ENCODE peak calls at places on chromosomes 11 and 22, in six cellular contexts. P, D, G, L, Z and J are unnamed samples.

GRCh38 chr11:12472401-12473065 is 95.2 kb downstream of the PARVA start:
- DNase-seq in G (no peak), P (no peak), D (no peak), Z (no peak), L (no peak), J (no peak)

GRCh38 chr22:24155597-24156145 is 25.6 kb upstream of the SUSD2 start:
- DNase-seq in D (no peak), P (peak; percentile 64), L (peak; percentile 80), G (peak; percentile 32), Z (no peak), J (peak; percentile 72)

GRCh38 chr11:8263109-8263768 is 439 bp downstream of the LMO1 start:
- DNase-seq in G (no peak), L (peak; percentile 68), Z (no peak), D (no peak), P (peak; percentile 45), J (no peak)

GRCh38 chr22:20080445-20080775 is 369 bp downstream of the DGCR8 start:
- DNase-seq in D (peak; percentile 96), L (peak; percentile 73), G (peak; percentile 23), Z (no peak), P (peak; percentile 85), J (peak; percentile 89)

GRCh38 chr11:109298865-109299264 is 123.1 kb upstream of the C11orf87 start:
- DNase-seq in P (no peak), D (no peak), G (no peak), L (no peak), Z (no peak), J (no peak)

GRCh38 chr11:64894070-64894811 is 15.8 kb upstream of the EHD1 start:
- DNase-seq in P (peak; percentile 99), G (peak; percentile 76), Z (no peak), L (peak; percentile 98), D (peak; percentile 91), J (peak; percentile 98)

GRCh38 chr11:121113611-121114010 is 12.6 kb downstream of the TECTA start:
- DNase-seq in Z (no peak), L (no peak), D (no peak), G (no peak), P (no peak), J (no peak)

GRCh38 chr11:61919113-61919840 is 1.9 kb upstream of the RAB3IL1 start:
- DNase-seq in G (no peak), P (peak; percentile 15), L (peak; percentile 36), D (peak; percentile 82), Z (no peak), J (no peak)

GRCh38 chr11:109033627-109034340 is 368.9 kb downstream of the DDX10 start:
- DNase-seq in D (no peak), L (no peak), G (no peak), Z (no peak), P (no peak), J (no peak)

GRCh38 chr11:47351159-47352126 is 1.1 kb downstream of the MYBPC3 start:
- DNase-seq in G (no peak), L (no peak), P (no peak), D (no peak), Z (no peak), J (no peak)

GRCh38 chr22:30289126-30289979 is at the start of gene CASTOR1:
- DNase-seq in P (peak; percentile 98), Z (no peak), G (peak; percentile 94), L (peak; percentile 98), D (peak; percentile 96), J (peak; percentile 97)

GRCh38 chr11:27485930-27486773 is 13.6 kb upstream of the LGR4 start:
- DNase-seq in D (peak; percentile 75), G (peak; percentile 54), P (no peak), L (no peak), Z (no peak), J (no peak)

GRCh38 chr11:65489061-65489705 is 9.7 kb upstream of the MALAT1 start:
- DNase-seq in D (peak; percentile 63), Z (no peak), L (peak; percentile 75), P (no peak), G (peak; percentile 84), J (no peak)

GRCh38 chr22:36577019-36577418 is 48.1 kb upstream of the EIF3D start:
- DNase-seq in P (no peak), D (no peak), L (no peak), Z (no peak), G (peak; percentile 3), J (no peak)

GRCh38 chr11:126002181-126002580 is 56.3 kb downstream of the VSIG10L2 start:
- DNase-seq in G (no peak), D (no peak), P (no peak), L (no peak), Z (no peak), J (no peak)

GRCh38 chr11:27795955-27796861 is 96.0 kb upstream of the BDNF start:
- DNase-seq in L (peak; percentile 47), Z (no peak), D (no peak), G (no peak), P (no peak), J (no peak)

GRCh38 chr22:24140357-24140756 is 40.9 kb upstream of the SUSD2 start:
- DNase-seq in P (no peak), L (no peak), G (no peak), Z (no peak), D (no peak), J (no peak)

GRCh38 chr11:121721961-121722360 is 269.2 kb upstream of the SORL1-AS1 start:
- DNase-seq in G (no peak), Z (no peak), D (no peak), P (no peak), L (no peak), J (no peak)

GRCh38 chr11:6576471-6577373 is 26.7 kb downstream of the RRP8 start:
- DNase-seq in Z (no peak), D (no peak), L (peak; percentile 26), G (no peak), P (no peak), J (no peak)

GRCh38 chr11:20243974-20244373 is 83.7 kb upstream of the DBX1 start:
- DNase-seq in L (no peak), G (no peak), D (peak; percentile 11), Z (no peak), P (no peak), J (no peak)

GRCh38 chr11:123174196-123175183 is 20.6 kb downstream of the CLMP start:
- DNase-seq in Z (no peak), L (no peak), D (no peak), G (no peak), P (no peak), J (no peak)
- TF ChIP-seq TAF1 in Z (no peak), L (no peak), D (no peak), G (no peak), P (no peak), J (no peak)

DNA sequence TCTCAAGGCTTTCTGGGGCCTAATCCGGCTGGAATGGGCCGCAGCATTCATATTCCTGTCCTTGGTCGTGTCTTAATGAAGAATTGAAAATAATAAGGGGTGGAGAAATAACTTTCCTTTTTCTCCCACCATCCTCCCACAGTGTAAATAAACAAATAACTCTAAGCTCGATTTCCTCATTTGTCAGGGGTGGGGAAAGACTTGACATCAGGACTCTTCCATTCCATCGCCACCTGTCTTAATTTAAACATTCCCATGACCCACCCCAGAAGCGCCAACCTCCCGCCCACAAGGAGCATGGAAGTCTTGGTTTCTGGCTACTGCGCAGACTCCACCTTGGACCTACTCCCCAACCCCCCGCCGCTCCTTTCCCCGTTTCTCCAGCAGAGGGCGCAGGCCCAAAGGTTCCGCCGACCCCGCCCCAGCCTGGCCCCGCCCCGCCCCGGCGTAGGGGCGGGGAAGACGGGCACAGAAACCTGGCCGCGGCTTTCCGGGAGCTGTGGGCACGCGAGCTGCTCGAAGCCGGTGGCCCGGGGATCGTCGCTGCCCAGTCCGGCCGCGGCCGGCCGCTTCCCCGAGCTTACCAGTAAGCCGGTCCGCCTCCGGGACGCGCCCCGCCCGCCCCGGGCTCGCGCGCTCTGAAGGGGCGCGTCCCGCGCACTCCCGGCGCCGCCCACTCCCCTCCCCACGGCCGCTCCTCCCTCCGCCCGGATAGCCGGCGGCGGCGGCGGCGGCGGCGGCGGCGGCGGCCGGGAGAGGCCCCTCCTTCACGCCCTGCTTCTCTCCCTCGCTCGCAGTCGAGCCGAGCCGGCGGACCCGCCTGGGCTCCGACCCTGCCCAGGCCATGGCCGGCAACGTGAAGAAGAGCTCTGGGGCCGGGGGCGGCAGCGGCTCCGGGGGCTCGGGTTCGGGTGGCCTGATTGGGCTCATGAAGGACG is at the start of gene CBL:
- DNase-seq in L (peak; percentile 99), P (peak; percentile 85), D (peak; percentile 94), G (peak; percentile 80), Z (peak; percentile 47), J (peak; percentile 84)
- TF ChIP-seq POLR2A in L (no peak), P (peak; percentile 45), D (peak; percentile 68), G (no peak), Z (peak; percentile 81), J (no peak)

GRCh38 chr11:114051558-114051957 is 8.0 kb upstream of the ZBTB16 start:
- DNase-seq in Z (no peak), P (no peak), G (no peak), D (no peak), L (no peak), J (no peak)

GRCh38 chr11:114049050-114049449 is 10.5 kb upstream of the ZBTB16 start:
- DNase-seq in L (no peak), D (no peak), Z (no peak), G (no peak), P (no peak), J (no peak)

GRCh38 chr11:114053406-114053805 is 6.1 kb upstream of the ZBTB16 start:
- DNase-seq in L (no peak), P (no peak), G (no peak), D (no peak), Z (no peak), J (no peak)

GRCh38 chr11:114052160-114052559 is 7.4 kb upstream of the ZBTB16 start:
- DNase-seq in D (no peak), G (no peak), P (no peak), Z (no peak), L (no peak), J (no peak)

GRCh38 chr11:114050258-114050927 is 9.1 kb upstream of the ZBTB16 start:
- DNase-seq in L (no peak), G (no peak), P (no peak), Z (no peak), D (no peak), J (no peak)
- TF ChIP-seq POLR2AphosphoS5 in L (no peak), G (no peak), P (no peak), Z (no peak), D (no peak), J (no peak)

GRCh38 chr11:45887587-45887986 is 2.1 kb downstream of the MAPK8IP1 start:
- DNase-seq in P (no peak), G (no peak), D (no peak), L (no peak), Z (no peak), J (no peak)
- TF ChIP-seq TAF1 in P (no peak), G (no peak), D (no peak), L (no peak), Z (no peak), J (no peak)